ENCODE peak calls at places on chromosomes 6 and 20, in four cellular contexts. A is fibroblast of pulmonary artery, X is WERI-Rb-1, H is astrocyte of the spinal cord. P is an unnamed sample.

GRCh38 chr6:157527471-157527907 is 146.5 kb downstream of the ZDHHC14 start:
- DNase-seq in A (peak), H (peak), X (no peak), P (no peak)

GRCh38 chr6:109172096-109172495 is 76.8 kb downstream of the CEP57L1 start:
- DNase-seq in H (no peak), X (no peak), A (no peak), P (no peak)

GRCh38 chr6:165624871-165625639 is 38.0 kb downstream of the PDE10A start:
- DNase-seq in H (no peak), X (no peak), A (no peak), P (no peak)

GRCh38 chr6:24740861-24741260 is 21.9 kb upstream of the C6orf62 start:
- DNase-seq in A (no peak), H (peak), X (no peak), P (no peak)

GRCh38 chr6:23174781-23175361 is 605.5 kb downstream of the HDGFL1 start:
- DNase-seq in A (peak), H (peak), X (no peak), P (peak)

GRCh38 chr6:112579601-112580000 is 232.5 kb downstream of the RFPL4B start:
- DNase-seq in X (no peak), A (peak), H (peak), P (peak)

GRCh38 chr6:109372070-109372585 is 10.1 kb downstream of the CD164 start:
- DNase-seq in A (no peak), X (no peak), H (no peak), P (no peak)

GRCh38 chr20:56759741-56760278 is 130.7 kb downstream of the TFAP2C start:
- DNase-seq in X (no peak), H (no peak), A (no peak), P (no peak)

GRCh38 chr6:82608777-82609176 is 245.2 kb downstream of the TPBG start:
- DNase-seq in X (peak), H (no peak), A (no peak), P (no peak)

GRCh38 chr6:149334682-149335160 is 17.2 kb downstream of the TAB2 start:
- DNase-seq in H (peak), A (peak), X (no peak), P (peak)

GRCh38 chr20:58864346-58864745 is 11.8 kb downstream of the GNAS start:
- DNase-seq in X (no peak), A (no peak), H (no peak), P (no peak)

GRCh38 chr20:56779452-56780143 is 150.5 kb downstream of the TFAP2C start:
- DNase-seq in X (no peak), H (no peak), A (no peak), P (peak)

GRCh38 chr6:107490568-107491058 is 696 bp downstream of the SOBP start:
- DNase-seq in X (no peak), A (no peak), H (no peak), P (no peak)

GRCh38 chr6:137776786-137777185 is 90.3 kb upstream of the TNFAIP3 start:
- DNase-seq in X (no peak), A (peak), H (no peak), P (peak)

GRCh38 chr20:3199976-3200755 is 4.3 kb downstream of the DDRGK1 start:
- DNase-seq in A (no peak), H (no peak), X (no peak), P (no peak)

GRCh38 chr20:3204124-3204794 is at the start of gene DDRGK1:
- DNase-seq in H (peak), X (peak), A (peak), P (peak)

GRCh38 chr20:3199206-3199605 is 5.3 kb downstream of the DDRGK1 start:
- DNase-seq in H (no peak), X (no peak), A (no peak), P (no peak)

GRCh38 chr20:3203315-3204123 is 963 bp downstream of the DDRGK1 start:
- DNase-seq in X (peak), A (no peak), H (peak), P (peak)

DNA sequence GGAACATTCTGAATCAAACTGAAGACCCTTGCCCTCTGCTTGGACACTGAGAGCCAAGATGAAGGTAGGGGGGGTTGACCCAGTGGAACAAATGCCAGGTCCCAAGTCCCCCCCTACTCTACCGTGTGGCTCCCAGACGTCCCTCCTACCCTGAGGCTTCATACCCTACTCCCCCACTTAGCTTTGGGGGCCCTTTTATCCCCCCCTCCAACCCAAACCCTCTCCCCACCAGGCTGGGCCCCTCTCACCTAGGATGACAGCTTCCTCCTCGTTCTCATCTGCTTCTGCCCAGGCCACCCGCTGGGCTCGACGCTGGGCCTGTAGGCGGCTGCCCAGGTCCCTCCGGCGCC is 1.5 kb downstream of the DDRGK1 start:
- DNase-seq in X (no peak), A (no peak), H (no peak), P (no peak)
- H3K4me3 ChIP-seq in X (peak), A (peak), H (peak), P (peak)

DNA sequence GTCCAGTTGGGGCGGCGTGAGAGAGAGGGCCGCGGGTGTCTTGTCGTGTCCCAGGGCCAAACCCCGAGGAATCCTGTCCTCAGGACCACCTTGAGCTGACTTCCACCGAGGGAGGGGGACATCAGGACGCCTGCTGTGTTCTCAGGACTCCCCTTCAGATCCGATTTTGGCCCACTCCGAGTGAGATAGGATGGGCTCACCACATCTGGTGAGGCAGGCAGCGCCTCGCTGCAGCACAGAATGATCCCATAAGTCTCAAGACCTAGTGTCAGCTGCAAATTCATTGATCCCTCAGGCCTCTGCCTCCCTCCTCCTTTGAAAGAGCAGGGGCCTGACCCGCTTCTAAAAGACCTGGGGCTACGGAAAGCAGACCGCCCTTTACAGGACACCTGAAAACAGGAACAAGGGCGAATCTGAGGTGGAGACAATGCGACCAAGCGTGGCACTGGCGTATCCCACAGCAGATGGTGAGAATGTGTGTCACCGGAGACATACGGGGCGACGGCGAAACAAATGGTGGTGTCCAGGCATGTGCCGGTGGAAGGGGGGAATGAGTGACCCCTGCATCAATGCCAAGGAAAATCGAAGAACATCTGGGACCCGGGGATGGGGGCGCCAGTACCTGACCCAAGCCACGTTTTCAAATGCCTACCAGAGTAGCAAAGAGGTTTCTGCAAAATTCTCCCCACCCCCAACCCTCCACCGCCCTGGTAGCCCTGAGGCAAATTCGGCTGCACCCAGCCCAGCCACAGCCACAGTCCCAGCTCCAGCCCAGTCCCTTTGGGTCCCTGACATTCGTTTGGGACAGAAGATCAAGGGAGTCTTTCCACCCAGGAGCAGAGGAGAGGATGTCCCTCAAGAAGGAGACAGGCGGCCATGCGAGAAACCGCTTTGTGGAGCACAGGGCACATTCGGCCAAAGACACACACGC is 162.1 kb upstream of the ZNF337 start:
- DNase-seq in A (no peak), X (no peak), H (no peak), P (no peak)
- H3K4me3 ChIP-seq in A (no peak), X (no peak), H (no peak), P (no peak)

GRCh38 chr6:34527751-34528670 is 28.1 kb downstream of the SPDEF start:
- DNase-seq in H (no peak), A (no peak), X (no peak), P (no peak)

GRCh38 chr6:34528996-34529664 is 27.0 kb downstream of the SPDEF start:
- DNase-seq in A (no peak), H (no peak), X (no peak), P (no peak)

GRCh38 chr6:34525431-34526175 is 30.5 kb downstream of the SPDEF start:
- DNase-seq in A (no peak), H (no peak), X (no peak), P (no peak)

GRCh38 chr6:34526241-34526972 is 29.7 kb downstream of the SPDEF start:
- DNase-seq in H (no peak), X (no peak), A (no peak), P (no peak)

DNA sequence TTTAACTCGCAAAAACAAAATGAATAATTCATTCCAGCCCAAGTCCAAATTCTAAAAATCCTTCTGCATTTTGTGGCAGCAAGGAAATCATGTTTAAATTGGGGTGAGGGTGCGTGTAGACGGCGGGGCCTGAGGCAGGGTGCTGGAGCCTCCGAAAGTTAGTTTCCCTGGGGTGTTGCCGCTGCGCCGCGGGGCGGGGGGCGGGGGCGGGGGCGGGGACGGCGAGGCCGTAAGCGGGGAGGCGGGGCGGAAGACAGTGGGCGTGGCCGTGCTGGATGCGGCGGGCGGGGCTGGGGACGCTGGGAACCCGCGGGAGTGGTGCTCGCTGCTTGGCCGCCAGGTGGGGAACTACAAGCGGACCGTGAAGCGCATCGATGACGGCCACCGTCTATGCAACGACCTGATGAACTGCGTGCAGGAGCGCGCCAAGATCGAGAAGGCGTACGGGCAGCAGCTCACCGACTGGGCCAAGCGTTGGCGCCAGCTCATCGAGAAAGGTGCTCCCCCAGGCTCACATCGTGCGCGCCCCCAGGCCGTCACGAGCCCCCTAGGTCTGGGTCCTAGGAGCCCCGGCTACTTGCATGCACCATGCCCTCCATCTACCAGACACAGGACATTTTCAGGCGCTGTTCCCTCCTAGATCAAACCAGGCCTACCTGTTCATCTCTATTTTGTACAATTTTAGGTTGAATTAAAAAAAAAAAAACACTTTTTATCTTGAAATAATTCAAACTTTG is 29.0 kb downstream of the SPDEF start:
- DNase-seq in A (peak), H (peak), X (peak), P (peak)
- H3K4me3 ChIP-seq in A (peak), H (peak), X (peak), P (peak)

GRCh38 chr20:16691381-16691780 is 38.4 kb upstream of the SNRPB2 start:
- DNase-seq in H (no peak), A (no peak), X (no peak), P (no peak)
- H3K4me3 ChIP-seq in H (no peak), A (no peak), X (no peak), P (no peak)

P was measured in epithelial cell of esophagus.